ENCODE peak calls at places on chromosomes 13 and 19, in four cellular contexts. U is heart right ventricle, X is dorsolateral prefrontal cortex, C is colonic mucosa. I is an unnamed sample.

GRCh38 chr19:11205939-11206570 is 8.7 kb upstream of the KANK2 start:
- DNase-seq in C (no peak), X (no peak), U (no peak), I (no peak)

GRCh38 chr13:48303331-48304131 is at the start of gene RB1:
- DNase-seq in X (peak; percentile 85), C (peak; percentile 92), U (peak; percentile 94), I (peak; percentile 89)

GRCh38 chr19:55368701-55369563 is 1.3 kb downstream of the IL11 start:
- DNase-seq in U (no peak), C (no peak), X (no peak), I (peak; percentile 71)

GRCh38 chr19:28307460-28307859 is 905.5 kb downstream of the UQCRFS1 start:
- DNase-seq in X (no peak), U (no peak), C (no peak), I (no peak)

GRCh38 chr19:17020380-17020779 is 6.2 kb downstream of the CPAMD8 start:
- DNase-seq in X (peak; percentile 35), C (no peak), U (no peak), I (no peak)

GRCh38 chr19:13953021-13953531 is 767 bp downstream of the DCAF15 start:
- DNase-seq in U (peak; percentile 45), X (no peak), C (peak; percentile 80), I (peak; percentile 63)

GRCh38 chr19:54325194-54325621 is 12.2 kb upstream of the LILRA5 start:
- DNase-seq in C (peak; percentile 29), X (no peak), U (no peak), I (no peak)

GRCh38 chr19:14475251-14476073 is at the start of gene PTGER1:
- DNase-seq in U (no peak), X (no peak), C (peak; percentile 42), I (no peak)

GRCh38 chr19:23075031-23075733 is 41.6 kb upstream of the ZNF730 start:
- DNase-seq in C (peak; percentile 73), X (peak; percentile 37), U (peak; percentile 55), I (no peak)

GRCh38 chr13:30376426-30377311 is 45.6 kb upstream of the UBE2L5 start:
- DNase-seq in X (no peak), C (peak; percentile 69), U (no peak), I (no peak)

GRCh38 chr13:112959701-112960542 is 9.1 kb upstream of the MCF2L start:
- DNase-seq in X (peak; percentile 25), C (no peak), U (no peak), I (no peak)
- H3K27me3 ChIP-seq in X (no peaks in the 10 kb centered on the region), C (no peaks in the 10 kb centered on the region), U (no peaks in the 10 kb centered on the region), I (peaks cover 7% of the 10 kb centered on the region)

DNA sequence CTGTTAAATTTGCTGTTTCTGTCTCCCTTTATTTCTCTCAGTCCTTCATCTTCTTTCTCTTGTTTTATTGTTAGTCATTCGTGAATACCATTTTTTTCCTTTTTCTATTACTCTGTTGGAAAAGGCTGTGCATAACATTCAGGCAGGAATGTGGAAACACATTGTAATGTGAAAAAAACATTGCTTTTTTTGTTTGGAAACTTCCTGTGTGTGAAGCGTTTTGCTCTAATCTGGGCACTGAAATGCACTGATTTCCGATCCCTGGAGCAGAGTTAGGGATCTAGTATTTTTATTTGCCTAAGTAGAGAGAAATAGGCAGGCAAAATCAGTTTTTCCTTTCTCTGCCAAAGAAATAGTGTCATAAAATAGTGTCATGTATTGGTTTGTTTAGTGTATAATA is 155.5 kb downstream of the PCCA start:
- DNase-seq in U (no peak), C (no peak), X (no peak), I (no peak)
- H3K27me3 ChIP-seq in U (no peaks in the 10 kb centered on the region), C (no peaks in the 10 kb centered on the region), X (no peaks in the 10 kb centered on the region), I (no peaks in the 10 kb centered on the region)

GRCh38 chr13:99953138-99953755 is 18.3 kb downstream of the ZIC5 start:
- DNase-seq in C (no peak), U (no peak), X (no peak), I (no peak)
- H3K27me3 ChIP-seq in C (peaks cover 48% of the 10 kb centered on the region), U (peaks cover 59% of the 10 kb centered on the region), X (peaks cover 25% of the 10 kb centered on the region), I (peaks cover 100% of the 10 kb centered on the region)

DNA sequence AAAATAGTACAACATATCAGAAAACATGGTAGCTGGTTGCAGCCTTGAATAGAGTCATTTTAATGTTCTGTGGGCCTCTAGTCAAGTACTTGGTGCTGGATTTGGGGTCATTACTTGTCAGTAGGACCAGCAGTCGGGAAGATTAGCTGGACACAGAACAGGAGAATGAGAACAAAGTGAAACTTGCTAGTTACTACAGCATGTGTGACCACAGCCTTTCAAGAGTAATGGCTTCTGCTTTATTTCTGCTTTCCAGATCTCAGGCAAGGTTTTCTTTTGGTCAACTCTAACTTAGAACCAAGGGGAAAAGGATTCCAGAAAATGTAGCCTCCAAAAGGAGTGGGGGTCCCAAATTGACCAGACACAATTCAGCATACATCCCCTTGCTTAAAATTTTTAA is 17.1 kb upstream of the VWA8 start:
- DNase-seq in C (no peak), U (no peak), X (no peak), I (no peak)
- H3K27me3 ChIP-seq in C (no peaks in the 10 kb centered on the region), U (no peaks in the 10 kb centered on the region), X (no peaks in the 10 kb centered on the region), I (no peaks in the 10 kb centered on the region)

GRCh38 chr19:1524972-1525325 is 1.1 kb downstream of the PLK5 start:
- DNase-seq in U (no peak), X (no peak), C (no peak), I (no peak)
- H3K27me3 ChIP-seq in U (peaks cover 49% of the 10 kb centered on the region), X (peaks cover 27% of the 10 kb centered on the region), C (peaks cover 42% of the 10 kb centered on the region), I (peaks cover 43% of the 10 kb centered on the region)

DNA sequence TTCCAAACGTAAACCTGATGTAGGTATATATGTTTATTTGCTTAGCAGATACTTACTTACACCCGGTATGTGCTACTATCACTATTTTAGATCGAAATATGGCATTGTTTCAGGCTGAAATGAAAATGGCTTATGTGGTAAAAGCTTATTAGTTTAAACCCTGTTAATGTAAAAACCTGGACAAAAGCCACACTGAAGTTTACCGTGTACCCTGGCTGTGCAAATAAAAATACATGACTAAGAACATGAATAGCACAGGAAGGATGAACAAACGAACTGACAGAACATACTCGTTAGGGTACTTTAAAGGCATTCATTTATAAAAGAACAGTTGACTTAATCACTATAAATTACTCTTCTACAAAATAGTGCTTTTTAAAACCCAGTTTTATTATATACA is 6.6 kb downstream of the CLDN10 start:
- DNase-seq in X (no peak), C (no peak), U (no peak), I (no peak)
- H3K27me3 ChIP-seq in X (peaks cover 10% of the 10 kb centered on the region), C (no peaks in the 10 kb centered on the region), U (peaks cover 5% of the 10 kb centered on the region), I (peaks cover 24% of the 10 kb centered on the region)

GRCh38 chr13:19071161-19071936 is 110.3 kb downstream of the TUBA3C start:
- DNase-seq in X (no peak), C (no peak), U (no peak), I (no peak)

GRCh38 chr13:19067767-19068166 is 113.9 kb downstream of the TUBA3C start:
- DNase-seq in X (no peak), C (no peak), U (no peak), I (no peak)

GRCh38 chr13:19070398-19070735 is 111.3 kb downstream of the TUBA3C start:
- DNase-seq in X (no peak), U (no peak), C (no peak), I (no peak)

GRCh38 chr13:19072543-19072942 is 109.1 kb downstream of the TUBA3C start:
- DNase-seq in X (no peak), C (no peak), U (no peak), I (no peak)

GRCh38 chr13:19069684-19070397 is 111.8 kb downstream of the TUBA3C start:
- DNase-seq in X (no peak), U (no peak), C (no peak), I (no peak)
- H3K27me3 ChIP-seq in X (peaks cover 25% of the 10 kb centered on the region), U (no peaks in the 10 kb centered on the region), C (no peaks in the 10 kb centered on the region), I (no peaks in the 10 kb centered on the region)

GRCh38 chr13:31514932-31515331 is 224.4 kb upstream of the RXFP2 start:
- DNase-seq in C (no peak), U (no peak), X (no peak), I (no peak)

GRCh38 chr13:31517599-31517998 is 221.7 kb upstream of the RXFP2 start:
- DNase-seq in C (no peak), U (no peak), X (no peak), I (no peak)

GRCh38 chr13:31515427-31515826 is 223.9 kb upstream of the RXFP2 start:
- DNase-seq in X (no peak), C (no peak), U (no peak), I (no peak)

GRCh38 chr13:31521466-31521865 is 217.9 kb upstream of the RXFP2 start:
- DNase-seq in X (no peak), U (no peak), C (no peak), I (no peak)

DNA sequence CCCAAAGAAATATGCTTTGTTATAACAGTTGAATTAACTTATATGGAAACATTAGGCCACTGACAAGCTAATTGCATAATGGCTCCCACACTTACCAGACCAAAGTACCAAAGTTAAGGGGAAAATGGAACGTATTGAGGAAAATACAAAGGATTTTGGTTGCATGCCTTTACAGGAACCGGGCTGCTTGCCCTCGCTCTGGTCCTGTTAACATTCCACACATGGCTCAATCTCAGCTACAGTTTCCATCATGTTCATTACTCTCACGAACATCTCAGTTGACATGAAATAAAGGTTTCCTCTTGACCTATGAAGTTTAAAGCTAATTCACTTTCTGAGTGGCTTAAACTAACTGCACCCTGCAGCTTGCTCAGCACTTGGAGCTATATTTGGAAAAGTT is 220.7 kb upstream of the RXFP2 start:
- DNase-seq in U (no peak), C (no peak), X (no peak), I (no peak)
- H3K27me3 ChIP-seq in U (no peaks in the 10 kb centered on the region), C (no peaks in the 10 kb centered on the region), X (no peaks in the 10 kb centered on the region), I (no peaks in the 10 kb centered on the region)

I was measured in SJSA1.